ENCODE peak calls at places on chromosomes 2 and 18, in five cellular contexts. E, S, X, M and V are unnamed samples.

GRCh38 chr2:75570948-75571729 is 10.4 kb upstream of the EVA1A start:
- DNase-seq in E (no peak), S (no peak), X (no peak), M (no peak), V (no peak)

GRCh38 chr2:47323009-47323821 is 79.7 kb upstream of the MSH2 start:
- DNase-seq in E (peak; percentile 57), S (peak; percentile 84), X (peak; percentile 87), M (peak; percentile 91), V (peak; percentile 67)

GRCh38 chr2:174760845-174761473 is 3.3 kb downstream of the CHRNA1 start:
- DNase-seq in E (no peak), S (no peak), X (no peak), M (no peak), V (no peak)

GRCh38 chr2:226079677-226080076 is 680.2 kb downstream of the NYAP2 start:
- DNase-seq in E (peak; percentile 52), S (no peak), X (no peak), M (no peak), V (peak; percentile 4)

GRCh38 chr18:28003451-28003850 is 173.5 kb downstream of the CDH2 start:
- DNase-seq in E (no peak), S (no peak), X (no peak), M (no peak), V (no peak)

GRCh38 chr2:225052703-225053102 is 10.4 kb upstream of the DOCK10 start:
- DNase-seq in E (no peak), S (no peak), X (no peak), M (no peak), V (no peak)

GRCh38 chr2:128155970-128156369 is 65.0 kb downstream of the UGGT1 start:
- DNase-seq in E (no peak), S (no peak), X (no peak), M (no peak), V (no peak)

GRCh38 chr2:105712981-105713596 is 31.6 kb upstream of the NCK2 start:
- DNase-seq in E (no peak), S (no peak), X (no peak), M (no peak), V (peak; percentile 76)

GRCh38 chr18:58863539-58864145 is 1.0 kb upstream of the ZNF532 start:
- DNase-seq in E (no peak), S (no peak), X (peak; percentile 82), M (peak; percentile 55), V (no peak)

GRCh38 chr2:46847726-46848421 is 67.7 kb downstream of the MCFD2 start:
- DNase-seq in E (no peak), S (no peak), X (no peak), M (no peak), V (no peak)

GRCh38 chr2:71811157-71811556 is 336.5 kb downstream of the CYP26B1 start:
- DNase-seq in E (no peak), S (no peak), X (no peak), M (no peak), V (no peak)

GRCh38 chr18:34115409-34116081 is 109.2 kb downstream of the NOL4 start:
- DNase-seq in E (no peak), S (no peak), X (no peak), M (no peak), V (no peak)

GRCh38 chr2:144358979-144359541 is 160.9 kb downstream of the ZEB2 start:
- DNase-seq in E (no peak), S (no peak), X (no peak), M (no peak), V (no peak)

GRCh38 chr2:69395866-69396265 is 8.8 kb upstream of the GFPT1 start:
- DNase-seq in E (no peak), S (no peak), X (no peak), M (no peak), V (no peak)

GRCh38 chr2:241673797-241674725 is 12.6 kb downstream of the DTYMK start:
- DNase-seq in E (no peak), S (peak; percentile 43), X (peak; percentile 64), M (peak; percentile 80), V (no peak)

GRCh38 chr2:2992622-2993021 is 385.0 kb downstream of the EIPR1 start:
- DNase-seq in E (no peak), S (no peak), X (no peak), M (no peak), V (no peak)

GRCh38 chr2:29033172-29033571 is 41.2 kb downstream of the PCARE start:
- DNase-seq in E (no peak), S (no peak), X (no peak), M (peak; percentile 52), V (no peak)

GRCh38 chr2:202932425-202933138 is 20.5 kb downstream of the CARF start:
- DNase-seq in E (no peak), S (no peak), X (no peak), M (no peak), V (no peak)

GRCh38 chr18:57084331-57085298 is 62.3 kb upstream of the BOD1L2 start:
- DNase-seq in E (no peak), S (no peak), X (no peak), M (no peak), V (no peak)

GRCh38 chr2:88658318-88658717 is 31.1 kb upstream of the EIF2AK3 start:
- DNase-seq in E (no peak), S (no peak), X (no peak), M (no peak), V (no peak)

GRCh38 chr2:44277541-44277940 is 2.3 kb downstream of the SLC3A1 start:
- DNase-seq in E (no peak), S (no peak), X (no peak), M (no peak), V (no peak)

GRCh38 chr2:3751832-3752231 is 48.5 kb downstream of the DCDC2C start:
- DNase-seq in E (no peak), S (no peak), X (no peak), M (no peak), V (no peak)

GRCh38 chr2:223979730-223980396 is 22.6 kb downstream of the MRPL44 start:
- DNase-seq in E (no peak), S (no peak), X (no peak), M (no peak), V (no peak)

GRCh38 chr18:45386256-45386655 is 229.0 kb upstream of the SLC14A2 start:
- DNase-seq in E (no peak), S (peak; percentile 7), X (peak; percentile 39), M (peak; percentile 89), V (no peak)

GRCh38 chr2:53075760-53076159 is 691.8 kb upstream of the CHAC2 start:
- DNase-seq in E (no peak), S (no peak), X (no peak), M (no peak), V (no peak)

GRCh38 chr2:98806266-98806697 is 75.3 kb upstream of the MGAT4A start:
- DNase-seq in E (no peak), S (no peak), X (peak; percentile 70), M (no peak), V (no peak)
- TF ChIP-seq POLR2AphosphoS5 in E (no peak), S (no peak), X (no peak), M (no peak), V (no peak)

DNA sequence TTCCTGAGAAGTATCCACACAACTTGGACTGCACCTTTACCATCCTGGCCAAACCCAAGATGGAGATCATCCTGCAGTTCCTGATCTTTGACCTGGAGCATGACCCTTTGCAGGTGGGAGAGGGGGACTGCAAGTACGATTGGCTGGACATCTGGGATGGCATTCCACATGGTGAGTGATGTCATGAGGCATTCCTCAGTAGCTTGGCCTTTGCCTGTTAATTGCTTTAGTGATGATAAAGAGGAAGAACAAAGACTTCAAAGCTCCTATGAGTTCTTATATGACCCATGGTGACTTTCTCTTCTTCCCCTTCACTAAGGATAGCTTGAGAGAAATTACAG is 40.2 kb downstream of the NRP2 start:
- DNase-seq in E (no peak), S (no peak), X (no peak), M (peak; percentile 23), V (no peak)
- TF ChIP-seq REST in E (no peak), S (no peak), X (no peak), M (no peak), V (no peak)

GRCh38 chr2:66579494-66579893 is 144.6 kb downstream of the MEIS1 start:
- DNase-seq in E (no peak), S (no peak), X (no peak), M (no peak), V (no peak)

GRCh38 chr2:66582364-66582974 is 147.5 kb downstream of the MEIS1 start:
- DNase-seq in E (no peak), S (no peak), X (no peak), M (peak; percentile 27), V (no peak)

GRCh38 chr2:66582975-66583842 is 148.3 kb downstream of the MEIS1 start:
- DNase-seq in E (no peak), S (no peak), X (no peak), M (peak; percentile 49), V (no peak)

GRCh38 chr2:66580343-66580954 is 145.5 kb downstream of the MEIS1 start:
- DNase-seq in E (no peak), S (no peak), X (no peak), M (no peak), V (no peak)

DNA sequence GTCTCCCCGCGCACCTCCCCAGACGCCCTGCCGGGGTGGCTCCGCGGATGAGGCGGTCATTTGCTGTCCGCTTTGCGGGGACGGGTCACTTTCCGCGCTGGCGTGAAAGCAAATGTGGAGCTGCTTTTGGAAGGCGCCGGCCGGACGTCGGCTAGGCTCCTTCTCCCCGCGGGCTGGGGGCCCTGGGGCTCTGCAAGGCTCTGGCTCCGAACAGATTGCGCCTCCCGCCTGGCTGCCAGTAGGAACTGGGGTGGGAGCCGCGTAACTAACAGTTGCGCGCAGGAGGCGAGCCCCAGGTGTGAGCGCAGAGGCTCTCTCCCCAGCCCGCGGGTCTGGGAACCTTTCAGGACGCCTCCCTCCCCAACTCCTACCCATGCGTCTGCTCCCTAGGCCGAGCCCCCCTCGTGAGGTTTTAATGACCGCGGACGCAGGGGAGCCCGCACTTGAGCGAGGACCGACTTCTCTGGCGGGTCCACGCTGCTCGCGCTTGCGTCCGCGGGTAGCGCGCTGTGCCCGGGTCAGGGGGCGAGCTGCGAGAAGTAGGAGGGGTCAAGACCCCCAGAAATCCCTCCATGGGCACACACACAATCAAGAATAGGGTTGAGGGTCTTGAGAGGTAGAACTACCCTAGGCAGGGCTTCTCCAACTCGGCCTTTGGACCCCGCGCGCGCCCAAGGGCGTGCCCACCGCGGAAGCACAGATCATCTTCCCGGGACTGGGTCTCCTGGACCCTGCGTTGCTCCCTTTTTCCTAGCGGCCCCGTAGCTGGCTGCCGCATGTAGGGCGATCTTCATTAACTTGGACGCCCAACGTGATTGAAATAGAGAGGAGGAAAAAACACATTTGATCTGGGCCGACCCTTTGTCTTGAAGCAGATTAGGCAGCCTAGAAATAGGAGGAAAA is 146.8 kb downstream of the MEIS1 start:
- DNase-seq in E (no peak), S (no peak), X (peak; percentile 72), M (peak; percentile 77), V (no peak)
- TF ChIP-seq POLR2AphosphoS5 in E (no peak), S (no peak), X (no peak), M (no peak), V (no peak)

DNA sequence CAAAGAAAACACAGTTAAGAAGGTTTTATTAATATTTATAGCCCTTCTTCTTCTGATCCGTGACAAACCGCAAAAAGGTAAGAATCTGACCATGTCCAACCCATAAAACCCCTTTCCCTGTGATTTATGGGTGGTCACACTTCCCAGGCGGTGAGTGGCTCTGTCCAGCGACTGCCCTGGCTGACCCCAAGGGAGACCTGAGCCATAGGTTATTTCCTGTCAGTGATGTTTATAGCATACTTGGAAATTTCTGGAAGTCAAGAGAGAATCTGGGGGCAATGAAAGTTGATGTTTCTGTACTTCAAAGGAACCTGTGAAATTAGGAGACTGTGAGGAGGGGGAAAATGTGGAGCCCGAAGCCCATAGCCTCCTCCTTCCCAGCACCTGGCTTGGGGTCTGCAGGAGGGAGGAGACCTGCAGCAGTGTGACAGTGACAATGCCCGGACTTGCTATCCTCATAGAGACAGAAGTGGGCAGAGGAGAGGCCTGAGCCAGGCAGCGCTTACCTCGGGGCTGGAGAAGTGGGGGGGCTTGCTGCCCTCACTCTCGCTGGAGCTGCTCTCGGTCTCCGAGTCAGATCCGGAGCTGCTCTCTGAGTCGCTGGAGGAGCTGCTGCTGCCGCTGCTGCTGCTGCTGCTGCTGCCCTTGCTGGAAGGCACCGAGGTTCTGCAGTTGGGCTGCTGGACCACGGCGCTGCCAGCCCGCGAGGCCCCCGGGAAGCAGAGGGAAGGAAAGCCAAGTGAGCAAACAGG is 111.3 kb upstream of the REV1 start:
- DNase-seq in E (no peak), S (no peak), X (peak; percentile 79), M (peak; percentile 12), V (no peak)
- TF ChIP-seq REST in E (no peak), S (no peak), X (peak; percentile 74), M (no peak), V (no peak)